ENCODE peak calls at places on chromosomes 7 and 10, in eight cellular contexts. P is stomach, Z is SK-N-SH, V is tibial nerve, S is A549, Q is esophagus muscularis mucosa, C is GM12878, H is transverse colon. N is an unnamed sample.

GRCh38 chr10:114655671-114656070 is 2.4 kb downstream of the ABLIM1 start:
- DNase-seq in P (no peak), Z (no peak), V (no peak), S (no peak), Q (no peak), C (no peak), H (no peak), N (no peak)

GRCh38 chr7:16271990-16272665 is 149.2 kb downstream of the CRPPA start:
- DNase-seq in P (no peak), Z (no peak), V (no peak), S (no peak), Q (no peak), C (no peak), H (no peak), N (no peak)

GRCh38 chr7:24572421-24573007 is 738 bp upstream of the PALS2 start:
- DNase-seq in P (no peak), Z (peak; percentile 54), V (peak; percentile 14), S (peak; percentile 33), Q (no peak), C (no peak), H (peak; percentile 30), N (peak; percentile 67)

GRCh38 chr10:69123747-69124557 is at the start of gene VPS26A:
- DNase-seq in P (peak; percentile 99), Z (peak; percentile 99), V (peak; percentile 98), S (peak; percentile 92), Q (peak; percentile 99), C (peak; percentile 87), H (peak; percentile 99), N (peak; percentile 100)

GRCh38 chr10:116769791-116770190 is 27.4 kb upstream of the HSPA12A start:
- DNase-seq in P (no peak), Z (no peak), V (no peak), S (no peak), Q (no peak), C (no peak), H (no peak), N (peak; percentile 59)

GRCh38 chr10:48670978-48671913 is 13.4 kb upstream of the WDFY4 start:
- DNase-seq in P (no peak), Z (no peak), V (no peak), S (no peak), Q (peak; percentile 81), C (no peak), H (peak; percentile 59), N (no peak)

GRCh38 chr10:101032637-101033201 is 1.7 kb downstream of the SFXN3 start:
- DNase-seq in P (peak; percentile 51), Z (peak; percentile 83), V (no peak), S (peak; percentile 53), Q (peak; percentile 94), C (no peak), H (no peak), N (peak; percentile 88)

GRCh38 chr7:40826419-40827216 is 691.8 kb downstream of the SUGCT start:
- DNase-seq in P (no peak), Z (no peak), V (no peak), S (no peak), Q (no peak), C (no peak), H (no peak), N (no peak)

GRCh38 chr10:110278562-110278961 is 26.2 kb downstream of the SMNDC1 start:
- DNase-seq in P (no peak), Z (no peak), V (no peak), S (no peak), Q (no peak), C (no peak), H (no peak), N (no peak)

GRCh38 chr10:124989526-124989925 is 47.6 kb downstream of the ZRANB1 start:
- DNase-seq in P (no peak), Z (no peak), V (no peak), S (no peak), Q (peak; percentile 86), C (no peak), H (no peak), N (no peak)

GRCh38 chr10:84308481-84309304 is 19.7 kb upstream of the CCSER2 start:
- DNase-seq in P (peak; percentile 49), Z (peak; percentile 58), V (no peak), S (no peak), Q (no peak), C (peak; percentile 26), H (peak; percentile 51), N (no peak)

GRCh38 chr10:34962866-34963265 is 127.3 kb downstream of the CUL2 start:
- DNase-seq in P (no peak), Z (no peak), V (no peak), S (no peak), Q (no peak), C (no peak), H (no peak), N (no peak)

GRCh38 chr10:12351447-12351846 is 2.1 kb downstream of the CAMK1D start:
- DNase-seq in P (no peak), Z (no peak), V (no peak), S (no peak), Q (no peak), C (no peak), H (peak; percentile 21), N (peak; percentile 67)

GRCh38 chr10:115129752-115130151 is 36.6 kb downstream of the ATRNL1 start:
- DNase-seq in P (no peak), Z (peak; percentile 13), V (no peak), S (no peak), Q (no peak), C (no peak), H (no peak), N (no peak)

GRCh38 chr10:125120046-125120710 is 40.2 kb downstream of the CTBP2 start:
- DNase-seq in P (no peak), Z (no peak), V (no peak), S (no peak), Q (no peak), C (no peak), H (no peak), N (peak; percentile 57)

GRCh38 chr10:103668351-103669242 is 175.1 kb downstream of the NEURL1 start:
- DNase-seq in P (peak; percentile 67), Z (no peak), V (peak; percentile 70), S (no peak), Q (no peak), C (no peak), H (peak; percentile 51), N (peak; percentile 91)

GRCh38 chr10:130251766-130252165 is 115.6 kb downstream of the GLRX3 start:
- DNase-seq in P (no peak), Z (no peak), V (no peak), S (no peak), Q (no peak), C (no peak), H (no peak), N (no peak)

GRCh38 chr7:145224775-145225174 is 388.9 kb upstream of the TPK1 start:
- DNase-seq in P (no peak), Z (no peak), V (no peak), S (no peak), Q (no peak), C (no peak), H (no peak), N (no peak)

GRCh38 chr10:69726850-69727249 is 74.9 kb upstream of the COL13A1 start:
- DNase-seq in P (no peak), Z (no peak), V (no peak), S (no peak), Q (no peak), C (no peak), H (no peak), N (no peak)

GRCh38 chr10:31612082-31612481 is 293.1 kb downstream of the ZEB1 start:
- DNase-seq in P (no peak), Z (no peak), V (no peak), S (no peak), Q (no peak), C (no peak), H (no peak), N (no peak)

GRCh38 chr10:79273603-79274002 is 73.7 kb upstream of the PPIF start:
- DNase-seq in P (no peak), Z (no peak), V (peak; percentile 37), S (no peak), Q (no peak), C (no peak), H (no peak), N (peak; percentile 79)

GRCh38 chr10:52818019-52818418 is 45.4 kb upstream of the MBL2 start:
- DNase-seq in P (no peak), Z (peak; percentile 6), V (no peak), S (no peak), Q (no peak), C (peak; percentile 37), H (no peak), N (no peak)

GRCh38 chr7:137687556-137688280 is 159.1 kb downstream of the DGKI start:
- DNase-seq in P (no peak), Z (no peak), V (no peak), S (no peak), Q (no peak), C (no peak), H (no peak), N (no peak)

GRCh38 chr7:100483101-100483727 is 513 bp upstream of the NYAP1 start:
- DNase-seq in P (peak; percentile 77), Z (peak; percentile 99), V (no peak), S (peak; percentile 70), Q (no peak), C (no peak), H (peak; percentile 80), N (peak; percentile 81)
- TF ChIP-seq CTCF in P (peak; percentile 94), Z (peak; percentile 91), V (peak; percentile 100), S (peak; percentile 100), Q (peak; percentile 97), C (peak; percentile 92), H (peak; percentile 89), N (peak; percentile 75)

GRCh38 chr10:22339761-22340361 is 5.4 kb upstream of the SPAG6 start:
- DNase-seq in P (no peak), Z (peak; percentile 55), V (no peak), S (no peak), Q (no peak), C (no peak), H (no peak), N (no peak)
- H3K27ac ChIP-seq in P (peak overlapping the region; percentile 93), Z (peak overlapping the region; percentile 92), V (peak overlapping the region; percentile 97), S (peak overlapping the region; percentile 92), Q (peak overlapping the region; percentile 96), C (peak overlapping the region; percentile 77), H (peak overlapping the region; percentile 92), N (peak overlapping the region; percentile 98)

GRCh38 chr10:46229144-46229563 is 57.6 kb upstream of the ANTXRL start:
- DNase-seq in P (peak; percentile 13), Z (peak; percentile 74), V (no peak), S (peak; percentile 64), Q (no peak), C (no peak), H (peak; percentile 21), N (no peak)
- TF ChIP-seq EP300 in P (no peak), Z (no peak), V (no peak), S (no peak), Q (no peak), C (no peak), H (no peak), N (no peak)

GRCh38 chr7:30984359-30985107 is 20.8 kb downstream of the GHRHR start:
- DNase-seq in P (peak; percentile 31), Z (no peak), V (no peak), S (no peak), Q (no peak), C (no peak), H (no peak), N (no peak)

GRCh38 chr7:30983042-30983913 is 19.5 kb downstream of the GHRHR start:
- DNase-seq in P (peak; percentile 85), Z (peak; percentile 94), V (peak; percentile 78), S (peak; percentile 75), Q (peak; percentile 96), C (no peak), H (peak; percentile 80), N (peak; percentile 90)

GRCh38 chr7:30986331-30986730 is 22.6 kb downstream of the GHRHR start:
- DNase-seq in P (no peak), Z (no peak), V (no peak), S (no peak), Q (no peak), C (no peak), H (no peak), N (no peak)

GRCh38 chr7:30985756-30986155 is 22.0 kb downstream of the GHRHR start:
- DNase-seq in P (no peak), Z (no peak), V (no peak), S (no peak), Q (no peak), C (no peak), H (no peak), N (no peak)

GRCh38 chr7:30983914-30984247 is 20.1 kb downstream of the GHRHR start:
- DNase-seq in P (no peak), Z (no peak), V (no peak), S (no peak), Q (no peak), C (no peak), H (no peak), N (no peak)
- TF ChIP-seq CTCF in P (no peak), Z (no peak), V (no peak), S (no peak), Q (peak; percentile 4), C (no peak), H (no peak), N (no peak)